ENCODE peak calls at places on chromosome 9, in four cellular contexts. I is GM12878, S is GM12891, F is K562. B is an unnamed sample.

GRCh38 chr9:12884736-12885395 is 110.0 kb downstream of the LURAP1L start:
- DNase-seq in S (no peak), F (no peak), I (no peak), B (no peak)

GRCh38 chr9:72945391-72945790 is 7.5 kb downstream of the ALDH1A1 start:
- DNase-seq in F (no peak), I (no peak), S (no peak), B (no peak)

GRCh38 chr9:82605657-82606031 is 457.3 kb downstream of the RASEF start:
- DNase-seq in I (no peak), F (no peak), S (no peak), B (no peak)

GRCh38 chr9:32117291-32117690 is 267.2 kb upstream of the ACO1 start:
- DNase-seq in S (no peak), F (no peak), I (no peak), B (no peak)

GRCh38 chr9:101736723-101737122 is 1.7 kb downstream of the GRIN3A start:
- DNase-seq in I (no peak), S (no peak), F (peak; percentile 8), B (no peak)

GRCh38 chr9:110947645-110948044 is 90.6 kb downstream of the LPAR1 start:
- DNase-seq in S (no peak), I (no peak), F (no peak), B (no peak)

GRCh38 chr9:78565481-78565880 is 268.6 kb downstream of the PSAT1 start:
- DNase-seq in I (no peak), S (no peak), F (no peak), B (no peak)

GRCh38 chr9:81549500-81550206 is 139.7 kb downstream of the TLE1 start:
- DNase-seq in F (no peak), I (no peak), S (no peak), B (no peak)

GRCh38 chr9:134230942-134231325 is 66.6 kb upstream of the RNU6ATAC start:
- DNase-seq in S (no peak), I (no peak), F (no peak), B (no peak)

GRCh38 chr9:36968574-36969215 is 65.4 kb downstream of the PAX5 start:
- DNase-seq in S (no peak), F (no peak), I (no peak), B (no peak)

GRCh38 chr9:137989156-137989555 is 111.6 kb downstream of the CACNA1B start:
- DNase-seq in F (no peak), S (no peak), I (no peak), B (no peak)

GRCh38 chr9:120568816-120569215 is 11.2 kb downstream of the CDK5RAP2 start:
- DNase-seq in S (no peak), I (no peak), F (no peak), B (no peak)

GRCh38 chr9:21056931-21057330 is 20.8 kb downstream of the IFNB1 start:
- DNase-seq in I (no peak), S (no peak), F (no peak), B (no peak)

GRCh38 chr9:131020862-131021261 is 11.9 kb downstream of the LAMC3 start:
- DNase-seq in I (no peak), S (no peak), F (no peak), B (no peak)

GRCh38 chr9:116585896-116586295 is 101.2 kb upstream of the TRIM32 start:
- DNase-seq in F (no peak), S (no peak), I (no peak), B (no peak)

GRCh38 chr9:134625361-134626140 is 16.1 kb upstream of the COL5A1 start:
- DNase-seq in F (no peak), I (no peak), S (no peak), B (no peak)

GRCh38 chr9:81083821-81084512 is 605.4 kb downstream of the TLE1 start:
- DNase-seq in F (no peak), I (no peak), S (no peak), B (no peak)

GRCh38 chr9:95167998-95168397 is 149.5 kb downstream of the FANCC start:
- DNase-seq in I (no peak), S (no peak), F (peak; percentile 52), B (peak; percentile 31)

GRCh38 chr9:138040446-138041430 is 163.2 kb downstream of the CACNA1B start:
- DNase-seq in F (no peak), S (no peak), I (no peak), B (no peak)

DNA sequence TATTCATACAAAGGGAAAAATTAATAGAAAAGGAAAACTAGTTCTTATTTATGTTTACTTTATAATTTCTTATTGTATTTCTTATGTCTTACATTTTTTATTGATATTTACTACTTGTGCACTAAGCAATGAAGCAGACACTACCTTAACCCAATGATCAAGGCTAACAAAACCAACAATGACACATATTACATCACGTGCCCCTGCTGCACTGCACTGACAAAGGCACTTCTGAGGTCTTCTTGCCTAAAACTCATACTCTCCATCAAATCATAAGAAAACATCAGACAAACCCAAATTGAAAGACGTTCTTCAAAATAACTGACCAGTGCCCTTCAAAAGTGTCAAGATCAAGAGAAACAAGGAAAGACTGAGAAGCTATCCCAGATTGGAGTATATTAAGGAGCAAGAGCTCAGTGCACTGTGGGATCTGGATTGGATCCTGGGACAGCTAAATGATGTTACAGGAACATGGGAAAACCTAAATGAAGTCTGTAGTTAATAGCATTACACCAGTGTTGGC is 230.9 kb downstream of the AUH start:
- DNase-seq in I (no peak), F (no peak), S (no peak), B (no peak)
- TF ChIP-seq SPI1 in I (no peak), F (no peak), S (no peak), B (no peak)

GRCh38 chr9:127548352-127548878 is 63.7 kb upstream of the STXBP1 start:
- DNase-seq in I (no peak), F (no peak), S (no peak), B (no peak)

GRCh38 chr9:127550277-127550676 is 61.8 kb upstream of the STXBP1 start:
- DNase-seq in F (no peak), I (no peak), S (no peak), B (no peak)

GRCh38 chr9:127549218-127549617 is 62.9 kb upstream of the STXBP1 start:
- DNase-seq in S (no peak), F (no peak), I (no peak), B (no peak)

GRCh38 chr9:127550751-127551150 is 61.3 kb upstream of the STXBP1 start:
- DNase-seq in I (no peak), S (no peak), F (no peak), B (no peak)

GRCh38 chr9:127549771-127550170 is 62.3 kb upstream of the STXBP1 start:
- DNase-seq in F (no peak), I (no peak), S (no peak), B (no peak)
- TF ChIP-seq SPI1 in F (no peak), I (no peak), S (no peak), B (no peak)

GRCh38 chr9:124716795-124717194 is 54.3 kb downstream of the NR6A1 start:
- DNase-seq in F (no peak), I (no peak), S (no peak), B (no peak)
- TF ChIP-seq SPI1 in F (no peak), I (no peak), S (no peak), B (no peak)

GRCh38 chr9:107883496-107884120 is 394.0 kb upstream of the KLF4 start:
- DNase-seq in I (no peak), F (no peak), S (peak; percentile 6), B (no peak)
- TF ChIP-seq SPI1 in I (peak; percentile 87), F (no peak), S (peak; percentile 93), B (no peak)

GRCh38 chr9:115399026-115399425 is 281.1 kb upstream of the TNC start:
- DNase-seq in F (no peak), S (no peak), I (no peak), B (no peak)

GRCh38 chr9:115403753-115404152 is 285.8 kb upstream of the TNC start:
- DNase-seq in I (no peak), S (no peak), F (no peak), B (no peak)

GRCh38 chr9:115397591-115398312 is 279.8 kb upstream of the TNC start:
- DNase-seq in S (no peak), F (no peak), I (no peak), B (no peak)

GRCh38 chr9:115398313-115398650 is 280.3 kb upstream of the TNC start:
- DNase-seq in F (no peak), S (no peak), I (no peak), B (no peak)

DNA sequence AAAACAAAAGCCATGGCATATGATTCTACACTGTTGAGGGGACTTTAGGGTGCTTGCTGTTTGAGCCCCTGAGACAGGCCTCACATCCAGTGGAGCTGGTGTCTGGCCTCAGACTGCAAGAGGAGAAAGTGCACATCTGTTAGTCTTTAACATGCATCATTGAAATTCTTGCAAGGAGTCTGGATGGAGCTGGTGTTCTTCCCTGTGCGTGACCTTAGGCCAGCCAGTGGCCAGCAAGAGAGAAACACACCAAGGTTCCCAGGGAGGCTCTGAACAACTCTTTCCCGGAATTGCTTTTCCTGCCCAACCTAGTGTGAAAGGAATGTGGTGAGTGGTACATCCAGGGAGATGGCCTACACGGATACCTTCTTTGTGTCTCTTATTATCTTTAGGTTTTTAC is 282.8 kb upstream of the TNC start:
- DNase-seq in S (no peak), I (no peak), F (no peak), B (no peak)
- TF ChIP-seq SPI1 in S (no peak), I (no peak), F (no peak), B (no peak)

DNA sequence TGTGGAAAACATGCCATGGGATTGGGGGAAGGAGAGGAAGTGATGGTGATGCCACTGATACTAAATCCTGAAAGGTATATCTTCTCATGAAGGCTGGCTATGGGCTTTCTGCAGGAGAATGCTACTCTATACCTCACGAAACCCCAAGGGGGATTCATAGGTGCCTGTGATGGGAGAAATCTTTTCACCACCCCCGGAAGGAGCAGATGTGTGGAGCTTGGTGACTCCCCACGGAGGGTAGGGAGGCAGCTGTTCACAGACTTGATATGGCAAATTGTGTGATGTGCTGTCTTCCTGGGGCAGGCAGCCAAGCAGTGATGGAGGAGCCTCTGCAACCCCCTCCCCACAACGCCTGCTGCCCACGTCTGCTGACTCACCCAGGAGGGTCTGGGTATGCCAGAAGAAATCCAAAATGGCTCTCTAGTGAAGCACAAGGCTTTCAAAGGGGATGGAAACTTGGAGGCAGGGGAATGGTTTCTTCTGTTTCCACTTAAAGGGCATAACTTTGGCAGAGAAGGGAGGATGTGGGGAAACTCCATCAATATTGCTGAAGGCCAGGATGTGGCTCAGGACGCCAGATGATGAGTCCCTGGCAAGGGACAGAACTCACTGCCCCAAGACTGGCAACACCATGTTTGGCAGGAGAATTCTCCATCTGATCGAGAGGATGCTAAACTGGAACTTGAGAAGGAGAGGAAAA is 188.4 kb downstream of the GABBR2 start:
- DNase-seq in I (no peak), S (no peak), F (no peak), B (no peak)
- TF ChIP-seq SPI1 in I (no peak), S (no peak), F (no peak), B (no peak)

GRCh38 chr9:136519263-136520052 is 26.4 kb downstream of the NOTCH1 start:
- DNase-seq in S (no peak), F (no peak), I (no peak), B (no peak)

GRCh38 chr9:136518623-136519022 is 27.2 kb downstream of the NOTCH1 start:
- DNase-seq in I (no peak), S (no peak), F (no peak), B (no peak)

GRCh38 chr9:136521541-136521940 is 24.3 kb downstream of the NOTCH1 start:
- DNase-seq in F (no peak), S (no peak), I (no peak), B (peak; percentile 78)

GRCh38 chr9:136517950-136518349 is 27.9 kb downstream of the NOTCH1 start:
- DNase-seq in I (no peak), S (no peak), F (no peak), B (no peak)

GRCh38 chr9:136520053-136520540 is 25.8 kb downstream of the NOTCH1 start:
- DNase-seq in S (no peak), I (no peak), F (no peak), B (no peak)
- TF ChIP-seq SPI1 in S (no peak), I (no peak), F (no peak), B (no peak)

B was measured in HL-60.